ENCODE peak calls at places on chromosomes 13 and 19, in six cellular contexts. Y is hepatocyte; X is mucosa of descending colon; E is choroid plexus epithelial cell; G is CD4-positive, CD25-positive, alpha-beta regulatory T cell; P is cardiac fibroblast. U is an unnamed sample.

GRCh38 chr19:11191273-11191755 is 6.0 kb downstream of the KANK2 start:
- DNase-seq in Y (no peak), X (peak; percentile 76), E (peak; percentile 59), G (no peak), P (peak; percentile 87), U (no peak)

GRCh38 chr19:7789447-7789846 is 26.4 kb downstream of the CLEC4M start:
- DNase-seq in Y (no peak), X (peak; percentile 62), E (no peak), G (no peak), P (no peak), U (no peak)

GRCh38 chr19:48090281-48090802 is 20.3 kb downstream of the PLA2G4C start:
- DNase-seq in Y (no peak), X (no peak), E (no peak), G (no peak), P (no peak), U (no peak)

GRCh38 chr19:2352121-2352520 is 7.9 kb upstream of the TMPRSS9 start:
- DNase-seq in Y (no peak), X (no peak), E (no peak), G (no peak), P (no peak), U (no peak)

GRCh38 chr13:77265336-77265735 is 61.6 kb downstream of the MYCBP2 start:
- DNase-seq in Y (no peak), X (no peak), E (no peak), G (no peak), P (no peak), U (no peak)

GRCh38 chr13:77533875-77534788 is 1.4 kb upstream of the SCEL start:
- DNase-seq in Y (no peak), X (no peak), E (no peak), G (no peak), P (no peak), U (no peak)

GRCh38 chr13:41919741-41920487 is 41.0 kb downstream of the VWA8 start:
- DNase-seq in Y (no peak), X (no peak), E (no peak), G (no peak), P (no peak), U (no peak)

GRCh38 chr13:48644951-48645350 is 8.8 kb upstream of the CYSLTR2 start:
- DNase-seq in Y (no peak), X (no peak), E (no peak), G (no peak), P (no peak), U (no peak)

GRCh38 chr19:480016-480855 is 16.1 kb upstream of the MADCAM1 start:
- DNase-seq in Y (peak; percentile 86), X (no peak), E (peak; percentile 65), G (peak; percentile 34), P (peak; percentile 72), U (no peak)

GRCh38 chr19:56142087-56142787 is 1.1 kb downstream of the ZNF444 start:
- DNase-seq in Y (peak; percentile 80), X (no peak), E (no peak), G (no peak), P (no peak), U (no peak)

GRCh38 chr13:49464621-49465325 is 20.7 kb downstream of the SETDB2 start:
- DNase-seq in Y (no peak), X (no peak), E (peak; percentile 80), G (no peak), P (no peak), U (no peak)

GRCh38 chr13:107210216-107211010 is 642.5 kb upstream of the ARGLU1 start:
- DNase-seq in Y (peak; percentile 27), X (no peak), E (peak; percentile 62), G (no peak), P (peak; percentile 15), U (no peak)

GRCh38 chr19:10327793-10328192 is 5.5 kb downstream of the RAVER1 start:
- DNase-seq in Y (no peak), X (no peak), E (no peak), G (no peak), P (no peak), U (no peak)

GRCh38 chr19:19399733-19400438 is 5.6 kb upstream of the GATAD2A start:
- DNase-seq in Y (no peak), X (no peak), E (peak; percentile 56), G (no peak), P (peak; percentile 69), U (no peak)

GRCh38 chr13:77235456-77236022 is 91.4 kb downstream of the MYCBP2 start:
- DNase-seq in Y (no peak), X (no peak), E (no peak), G (peak; percentile 28), P (no peak), U (peak; percentile 17)

GRCh38 chr13:49304763-49305695 is 57.3 kb downstream of the CDADC1 start:
- DNase-seq in Y (no peak), X (no peak), E (no peak), G (no peak), P (no peak), U (no peak)

GRCh38 chr13:26017932-26018690 is 33.7 kb downstream of the SHISA2 start:
- DNase-seq in Y (no peak), X (no peak), E (peak; percentile 24), G (no peak), P (peak; percentile 8), U (no peak)

DNA sequence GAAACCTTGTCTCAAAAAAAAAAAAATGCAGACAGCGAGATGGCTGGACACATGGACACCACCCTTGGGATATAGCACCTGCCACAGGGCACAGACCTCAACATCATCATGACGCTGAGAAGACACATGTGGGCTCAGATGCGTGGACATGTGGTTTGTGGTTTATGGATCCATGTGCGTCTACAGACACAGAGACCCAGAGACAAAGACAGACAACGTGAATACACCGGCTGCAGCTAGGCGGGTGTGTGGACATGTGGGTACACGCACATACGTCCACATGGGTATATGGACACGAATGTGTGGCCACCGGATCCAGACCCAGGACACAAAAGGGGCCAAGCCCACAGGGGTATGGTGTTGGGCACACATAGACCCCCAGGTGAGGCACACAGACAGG is 1.3 kb downstream of the TNFSF14 start:
- DNase-seq in Y (no peak), X (no peak), E (no peak), G (peak; percentile 30), P (no peak), U (no peak)
- H3K4me3 ChIP-seq in Y (no peak overlapping the region), X (no peak overlapping the region), E (no peak overlapping the region), G (peak overlapping the region; percentile 85), P (no peak overlapping the region), U (no peak overlapping the region)

DNA sequence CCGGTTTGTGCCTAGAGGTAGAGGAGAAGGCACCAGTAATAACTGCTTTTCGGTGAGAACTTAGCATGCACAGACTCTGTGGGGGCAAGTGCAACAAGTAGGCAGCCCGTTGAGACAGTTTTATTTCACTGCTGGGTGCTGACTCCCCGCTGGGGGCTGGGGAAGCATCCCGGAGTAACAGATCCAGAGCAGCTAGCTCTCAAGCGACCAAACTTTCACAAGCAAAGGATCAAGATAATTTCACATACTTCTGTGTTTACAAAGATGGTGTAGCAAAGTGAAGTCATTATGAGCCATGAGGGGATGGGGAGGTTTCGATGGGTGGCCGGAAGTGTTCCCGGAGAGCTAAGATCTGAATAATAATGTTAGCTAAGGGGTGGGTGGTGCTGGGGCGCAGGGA is 2.8 kb downstream of the NACC1 start:
- DNase-seq in Y (no peak), X (no peak), E (peak; percentile 92), G (no peak), P (peak; percentile 92), U (no peak)
- H3K4me3 ChIP-seq in Y (no peak overlapping the region), X (no peak overlapping the region), E (peak overlapping the region; percentile 22), G (no peak overlapping the region), P (no peak overlapping the region), U (no peak overlapping the region)

GRCh38 chr19:17795495-17795856 is 538 bp downstream of the B3GNT3 start:
- DNase-seq in Y (no peak), X (peak; percentile 54), E (no peak), G (no peak), P (no peak), U (no peak)
- H3K4me3 ChIP-seq in Y (peak overlapping the region; percentile 27), X (peak overlapping the region; percentile 63), E (no peak overlapping the region), G (no peak overlapping the region), P (no peak overlapping the region), U (no peak overlapping the region)

DNA sequence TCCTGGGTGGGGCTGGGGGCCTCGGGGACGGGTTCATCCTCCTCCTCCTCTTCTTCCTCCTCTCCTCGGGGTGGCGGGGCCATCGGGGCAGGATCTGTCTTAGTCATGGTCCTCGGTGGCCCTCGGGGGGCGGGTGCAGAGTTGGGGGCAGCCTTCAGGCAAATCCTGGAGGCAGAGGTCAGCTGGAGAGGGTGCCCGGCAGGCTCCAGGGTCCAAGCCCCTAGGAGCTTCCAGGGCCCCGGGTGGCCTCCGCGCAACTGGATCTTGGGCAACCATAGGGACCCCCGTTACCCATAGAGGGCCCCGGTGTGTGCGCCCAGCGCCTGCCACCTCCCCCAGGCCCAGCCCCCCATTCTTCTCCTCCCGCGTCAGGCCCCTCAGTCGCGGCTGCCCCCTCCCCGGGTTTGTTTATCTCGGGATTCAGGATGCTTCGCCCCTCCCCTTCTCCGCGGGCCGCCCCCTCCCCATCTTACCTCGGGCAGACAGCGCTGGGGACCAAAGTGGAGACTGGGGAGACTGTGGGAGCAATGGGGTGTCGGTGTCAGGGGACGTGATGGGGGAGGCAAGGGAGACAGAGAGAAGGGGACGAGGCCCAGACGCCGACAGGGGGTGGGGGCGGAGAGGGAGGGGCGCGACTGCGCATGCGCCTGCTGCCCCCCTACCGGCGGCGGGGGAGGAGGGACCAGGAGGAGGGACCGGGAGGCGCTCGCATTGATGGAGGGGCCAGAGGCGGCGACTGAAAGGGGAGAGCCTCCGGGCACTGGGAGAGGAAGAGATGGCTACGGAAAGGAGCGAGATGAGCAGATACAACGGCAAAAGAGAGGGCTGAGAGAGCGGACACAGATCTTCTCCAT is at the start of gene CLIP3:
- DNase-seq in Y (peak; percentile 79), X (peak; percentile 59), E (peak; percentile 71), G (no peak), P (peak; percentile 61), U (peak; percentile 53)
- H3K4me3 ChIP-seq in Y (peak within 1 kb of the TSS; percentile 94), X (no peak within 1 kb of the TSS), E (peak within 1 kb of the TSS; percentile 89), G (no peak within 1 kb of the TSS), P (peak within 1 kb of the TSS; percentile 91), U (peak within 1 kb of the TSS; percentile 61)

GRCh38 chr13:27789153-27789494 is 3.2 kb upstream of the GSX1 start:
- DNase-seq in Y (no peak), X (no peak), E (no peak), G (peak; percentile 67), P (no peak), U (peak; percentile 37)

GRCh38 chr13:27790523-27790922 is 1.8 kb upstream of the GSX1 start:
- DNase-seq in Y (no peak), X (no peak), E (no peak), G (no peak), P (no peak), U (no peak)

GRCh38 chr13:27791146-27791900 is 960 bp upstream of the GSX1 start:
- DNase-seq in Y (no peak), X (no peak), E (no peak), G (no peak), P (no peak), U (no peak)

GRCh38 chr13:27788271-27788670 is 4.0 kb upstream of the GSX1 start:
- DNase-seq in Y (no peak), X (no peak), E (no peak), G (no peak), P (no peak), U (no peak)

GRCh38 chr13:27789495-27790303 is 2.6 kb upstream of the GSX1 start:
- DNase-seq in Y (no peak), X (no peak), E (no peak), G (peak; percentile 20), P (no peak), U (no peak)
- H3K4me3 ChIP-seq in Y (peak overlapping the region; percentile 5), X (no peak overlapping the region), E (no peak overlapping the region), G (peak overlapping the region; percentile 69), P (no peak overlapping the region), U (peak overlapping the region; percentile 30)

U was measured in Jurkat, Clone E6-1.